ENCODE peak calls at places on chromosome 21, in five cellular contexts. C is left lung; U is CD4-positive, alpha-beta memory T cell; S is ovary; P is effector memory CD4-positive, alpha-beta T cell. O is an unnamed sample.
A peak's percentile ranks its signal among the peaks of the same experiment; 100 is the strongest.

GRCh38 chr21:14559144-14559543 is 13.0 kb upstream of the SAMSN1 start:
- DNase-seq in C (no peak), U (no peak), S (no peak), P (no peak), O (no peak)

GRCh38 chr21:38945536-38946245 is 140.0 kb downstream of the ETS2 start:
- DNase-seq in C (no peak), U (no peak), S (no peak), P (no peak), O (no peak)

GRCh38 chr21:17819114-17819877 is at the start of gene C21orf91:
- DNase-seq in C (peak; percentile 93), U (peak; percentile 93), S (peak; percentile 89), P (peak; percentile 81), O (peak; percentile 94)

GRCh38 chr21:24208562-24209260 is 1398.6 kb downstream of the MRPL39 start:
- DNase-seq in C (no peak), U (no peak), S (peak; percentile 9), P (no peak), O (no peak)

GRCh38 chr21:27787046-27787445 is 820.2 kb upstream of the ADAMTS5 start:
- DNase-seq in C (no peak), U (no peak), S (no peak), P (no peak), O (no peak)

GRCh38 chr21:27586986-27587385 is 620.1 kb upstream of the ADAMTS5 start:
- DNase-seq in C (no peak), U (no peak), S (no peak), P (no peak), O (no peak)

GRCh38 chr21:39908265-39908923 is 41.2 kb downstream of the PCP4 start:
- DNase-seq in C (no peak), U (no peak), S (no peak), P (no peak), O (no peak)

GRCh38 chr21:25509862-25510261 is 97.4 kb downstream of the MRPL39 start:
- DNase-seq in C (no peak), U (no peak), S (no peak), P (no peak), O (no peak)

GRCh38 chr21:18468775-18469174 is 65.2 kb upstream of the TMPRSS15 start:
- DNase-seq in C (no peak), U (no peak), S (no peak), P (no peak), O (no peak)

GRCh38 chr21:8998946-8999681 is 1522.3 kb upstream of the TPTE start:
- DNase-seq in C (no peak), U (no peak), S (no peak), P (no peak), O (no peak)

GRCh38 chr21:32096411-32096810 is 182.4 kb downstream of the MIS18A start:
- DNase-seq in C (no peak), U (no peak), S (no peak), P (no peak), O (peak; percentile 42)

GRCh38 chr21:15028186-15028585 is 36.6 kb downstream of the NRIP1 start:
- DNase-seq in C (no peak), U (no peak), S (no peak), P (no peak), O (no peak)

GRCh38 chr21:35046880-35047229 is 2.2 kb downstream of the RUNX1 start:
- DNase-seq in C (no peak), U (no peak), S (no peak), P (no peak), O (no peak)
- H3K36me3 ChIP-seq in C (no peaks in the 10 kb centered on the region), U (no peaks in the 10 kb centered on the region), S (no peaks in the 10 kb centered on the region), P (no peaks in the 10 kb centered on the region), O (no peaks in the 10 kb centered on the region)

GRCh38 chr21:34973685-34974084 is 75.4 kb downstream of the RUNX1 start:
- DNase-seq in C (no peak), U (no peak), S (no peak), P (no peak), O (no peak)
- H3K4me1 ChIP-seq in C (peaks cover 39% of the 10 kb centered on the region), U (peaks cover 84% of the 10 kb centered on the region), S (no peaks in the 10 kb centered on the region), P (peaks cover 46% of the 10 kb centered on the region), O (no peaks in the 10 kb centered on the region)

GRCh38 chr21:44739316-44739715 is 27.9 kb upstream of the TSPEAR start:
- DNase-seq in C (no peak), U (no peak), S (no peak), P (no peak), O (no peak)
- H3K36me3 ChIP-seq in C (no peaks in the 10 kb centered on the region), U (no peaks in the 10 kb centered on the region), S (no peaks in the 10 kb centered on the region), P (no peaks in the 10 kb centered on the region), O (no peaks in the 10 kb centered on the region)

GRCh38 chr21:43808832-43809251 is 19.5 kb downstream of the RRP1 start:
- DNase-seq in C (no peak), U (no peak), S (no peak), P (no peak), O (no peak)

GRCh38 chr21:43809853-43810504 is 20.6 kb downstream of the RRP1 start:
- DNase-seq in C (no peak), U (no peak), S (no peak), P (no peak), O (no peak)

GRCh38 chr21:43806017-43806710 is 16.8 kb downstream of the RRP1 start:
- DNase-seq in C (no peak), U (no peak), S (no peak), P (no peak), O (no peak)

GRCh38 chr21:43809346-43809799 is 20.0 kb downstream of the RRP1 start:
- DNase-seq in C (no peak), U (no peak), S (no peak), P (no peak), O (no peak)

DNA sequence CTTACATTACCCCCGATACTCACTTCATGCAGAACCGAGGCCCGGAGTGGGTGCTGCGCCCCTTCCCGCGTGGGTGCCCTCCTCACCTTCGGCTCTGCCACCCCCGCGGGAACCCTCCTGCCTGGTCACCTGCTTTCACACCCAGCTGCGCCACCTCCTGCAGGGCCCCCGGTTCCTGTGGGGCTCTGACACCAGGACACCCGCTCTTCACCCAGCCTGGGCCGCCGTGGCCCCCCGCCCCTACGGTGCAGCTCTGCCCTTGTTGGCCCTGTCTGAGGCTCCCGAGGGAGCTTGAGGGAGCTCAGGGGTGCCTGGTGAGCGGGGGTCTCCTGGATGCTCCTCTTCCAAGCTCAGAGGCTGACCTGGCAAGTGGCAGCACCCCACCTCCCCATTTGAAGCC is 19.0 kb downstream of the RRP1 start:
- DNase-seq in C (no peak), U (no peak), S (no peak), P (no peak), O (no peak)
- H3K4me1 ChIP-seq in C (peaks cover 42% of the 10 kb centered on the region), U (peaks cover 8% of the 10 kb centered on the region), S (peaks cover 24% of the 10 kb centered on the region), P (peaks cover 8% of the 10 kb centered on the region), O (peaks cover 6% of the 10 kb centered on the region)

GRCh38 chr21:33554236-33554981 is 11.6 kb downstream of the SON start:
- DNase-seq in C (no peak), U (no peak), S (no peak), P (no peak), O (no peak)

GRCh38 chr21:33551664-33552063 is 8.8 kb downstream of the SON start:
- DNase-seq in C (no peak), U (no peak), S (no peak), P (no peak), O (no peak)

GRCh38 chr21:33552999-33553598 is 10.3 kb downstream of the SON start:
- DNase-seq in C (no peak), U (no peak), S (no peak), P (no peak), O (no peak)

GRCh38 chr21:33550772-33551660 is 8.2 kb downstream of the SON start:
- DNase-seq in C (no peak), U (no peak), S (no peak), P (no peak), O (no peak)

GRCh38 chr21:33552093-33552998 is 9.5 kb downstream of the SON start:
- DNase-seq in C (no peak), U (no peak), S (no peak), P (no peak), O (no peak)
- H3K36me3 ChIP-seq in C (peaks cover 7% of the 10 kb centered on the region), U (peaks cover 81% of the 10 kb centered on the region), S (peaks cover 12% of the 10 kb centered on the region), P (peaks cover 78% of the 10 kb centered on the region), O (peaks cover 96% of the 10 kb centered on the region)

GRCh38 chr21:42319368-42319767 is 4.2 kb upstream of the TFF3 start:
- DNase-seq in C (no peak), U (no peak), S (no peak), P (no peak), O (no peak)

GRCh38 chr21:42321231-42321630 is 6.0 kb upstream of the TFF3 start:
- DNase-seq in C (no peak), U (no peak), S (no peak), P (no peak), O (no peak)

GRCh38 chr21:42321845-42322244 is 6.6 kb upstream of the TFF3 start:
- DNase-seq in C (no peak), U (no peak), S (no peak), P (no peak), O (no peak)

GRCh38 chr21:42319851-42320602 is 4.8 kb upstream of the TFF3 start:
- DNase-seq in C (no peak), U (no peak), S (no peak), P (no peak), O (no peak)

DNA sequence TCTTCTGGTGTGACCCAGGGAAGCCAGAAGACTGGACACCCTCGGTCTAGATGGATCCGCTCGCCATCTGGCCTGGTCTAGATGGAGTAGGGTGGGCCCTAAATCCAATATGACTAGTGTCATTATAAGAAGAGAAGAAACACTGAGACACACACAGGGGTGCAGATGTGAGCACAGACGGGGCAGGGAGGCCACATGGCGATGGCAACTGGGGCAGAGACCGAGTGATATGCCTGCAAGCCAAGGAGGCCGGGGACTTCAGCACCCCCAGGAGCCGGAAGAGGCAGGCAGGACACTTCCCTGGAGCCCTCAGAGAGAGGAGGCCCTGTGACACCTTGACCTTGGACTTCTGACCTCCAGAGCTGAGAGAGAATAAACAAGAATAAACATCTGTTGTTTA is 5.6 kb upstream of the TFF3 start:
- DNase-seq in C (no peak), U (no peak), S (no peak), P (no peak), O (no peak)
- H3K4me1 ChIP-seq in C (peaks cover 15% of the 10 kb centered on the region), U (peaks cover 5% of the 10 kb centered on the region), S (no peaks in the 10 kb centered on the region), P (no peaks in the 10 kb centered on the region), O (no peaks in the 10 kb centered on the region)

GRCh38 chr21:44556879-44557278 is 1.7 kb downstream of the KRTAP10-3 start:
- DNase-seq in C (no peak), U (no peak), S (no peak), P (no peak), O (no peak)

GRCh38 chr21:44557491-44558328 is 885 bp downstream of the KRTAP10-3 start:
- DNase-seq in C (no peak), U (no peak), S (no peak), P (no peak), O (no peak)

GRCh38 chr21:44555200-44555875 is 3.3 kb downstream of the KRTAP10-3 start:
- DNase-seq in C (no peak), U (no peak), S (no peak), P (no peak), O (no peak)

GRCh38 chr21:44564099-44564498 is 5.5 kb upstream of the KRTAP10-3 start:
- DNase-seq in C (no peak), U (no peak), S (no peak), P (no peak), O (no peak)

DNA sequence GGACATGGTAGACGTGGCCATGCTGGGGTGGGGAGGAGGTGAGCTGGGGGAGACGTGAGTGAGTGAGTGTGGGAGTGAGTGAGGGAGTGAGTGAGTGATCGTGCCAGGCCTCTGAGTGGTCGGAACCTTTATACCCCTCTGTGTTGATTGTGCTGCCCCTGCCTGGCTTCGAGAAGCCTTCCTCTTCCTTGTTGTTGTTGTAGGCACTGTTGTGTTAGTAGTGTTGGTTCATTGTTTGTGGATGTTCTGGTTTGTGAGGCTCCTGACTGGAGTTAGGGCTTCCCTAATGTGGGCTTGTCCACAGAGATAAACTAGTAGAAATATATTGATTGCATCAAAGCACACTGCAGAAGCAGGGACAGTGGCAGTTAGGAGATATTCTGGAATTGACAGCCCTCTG is at the start of gene KRTAP10-3:
- DNase-seq in C (no peak), U (no peak), S (no peak), P (no peak), O (no peak)
- H3K36me3 ChIP-seq in C (no peaks in the 10 kb centered on the region), U (no peaks in the 10 kb centered on the region), S (no peaks in the 10 kb centered on the region), P (no peaks in the 10 kb centered on the region), O (no peaks in the 10 kb centered on the region)